ENCODE peak calls at places on chromosomes 11 and 22, in five cellular contexts. V, M, P, N and L are unnamed samples. For H3K4me1 and H3K9me3, the result is how much of the 10 kb centered on the place peaks cover.

GRCh38 chr11:47466201-47466600 is 17.3 kb upstream of the RAPSN start:
- DNase-seq in M (no peak), N (no peak), P (no peak), V (no peak), L (no peak)

GRCh38 chr22:33828302-33828701 is 92.0 kb downstream of the LARGE1 start:
- DNase-seq in V (no peak), P (no peak), M (no peak), N (no peak), L (no peak)

GRCh38 chr22:19498866-19499190 is 19.1 kb downstream of the CDC45 start:
- DNase-seq in V (no peak), M (no peak), P (no peak), N (no peak), L (no peak)

GRCh38 chr11:20253796-20254195 is 93.5 kb upstream of the DBX1 start:
- DNase-seq in N (no peak), V (no peak), M (no peak), P (no peak), L (no peak)

GRCh38 chr22:17118342-17118741 is 2.8 kb downstream of the TMEM121B start:
- DNase-seq in P (no peak), V (no peak), N (no peak), M (no peak), L (no peak)

GRCh38 chr11:65251476-65251875 is 10.3 kb upstream of the POLA2 start:
- DNase-seq in M (no peak), N (no peak), V (no peak), P (no peak), L (no peak)

GRCh38 chr11:107018902-107019493 is 722 bp upstream of the GUCY1A2 start:
- DNase-seq in N (peak), V (peak), P (peak), M (peak), L (peak)

GRCh38 chr11:105738972-105739574 is 129.2 kb downstream of the GRIA4 start:
- DNase-seq in M (no peak), V (no peak), P (no peak), N (no peak), L (no peak)

DNA sequence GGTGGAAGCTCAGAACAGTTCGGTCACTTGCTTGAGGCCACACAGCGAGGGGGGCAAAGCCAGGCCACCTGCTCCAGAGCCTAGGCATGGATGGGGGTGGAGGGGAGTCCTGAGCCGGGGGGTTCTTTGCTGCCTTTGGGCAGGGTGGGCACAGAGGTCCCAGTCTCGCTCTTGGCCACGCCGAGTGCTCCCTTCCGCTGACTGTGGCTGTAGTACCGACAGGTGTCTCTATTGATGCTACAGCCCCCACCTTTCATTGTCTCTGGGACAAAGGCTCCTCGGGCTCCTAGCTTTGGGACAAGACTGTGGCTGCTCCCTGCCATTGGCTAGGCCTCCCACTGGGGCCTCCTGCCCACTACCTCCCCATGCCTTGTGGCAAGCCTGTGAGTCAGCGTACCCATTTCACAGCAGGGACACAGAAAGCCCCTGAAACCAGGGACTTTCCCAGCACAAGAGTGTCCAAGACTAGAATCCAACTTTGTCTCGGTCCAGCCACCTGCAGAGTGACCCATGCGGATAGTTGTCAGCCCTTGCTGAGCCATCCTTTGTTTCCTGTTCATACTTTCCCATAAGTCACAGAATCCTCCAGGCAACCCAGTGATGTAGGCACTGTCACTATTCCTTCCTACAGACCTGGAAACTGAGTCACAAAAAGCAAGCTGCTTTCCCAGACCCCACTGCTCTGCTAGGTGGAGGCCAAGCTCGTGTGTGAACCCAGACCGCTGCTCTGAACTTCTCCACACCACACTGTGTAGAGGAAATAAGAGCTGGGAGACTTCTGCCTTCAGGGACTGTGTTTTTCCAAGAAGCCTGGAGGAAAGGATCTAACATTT is 17.2 kb downstream of the MYEOV start:
- DNase-seq in V (no peak), N (no peak), M (peak), P (no peak), L (no peak)
- H3K4me1 ChIP-seq in V (under half), N (under half), M (under half), P (under half), L (under half)

GRCh38 chr11:117818036-117818858 is 6.3 kb downstream of the FXYD2 start:
- DNase-seq in N (peak), M (no peak), P (peak), V (no peak), L (peak)
- TF ChIP-seq CTCF in N (peak), M (no peak), P (no peak), V (no peak), L (peak)

DNA sequence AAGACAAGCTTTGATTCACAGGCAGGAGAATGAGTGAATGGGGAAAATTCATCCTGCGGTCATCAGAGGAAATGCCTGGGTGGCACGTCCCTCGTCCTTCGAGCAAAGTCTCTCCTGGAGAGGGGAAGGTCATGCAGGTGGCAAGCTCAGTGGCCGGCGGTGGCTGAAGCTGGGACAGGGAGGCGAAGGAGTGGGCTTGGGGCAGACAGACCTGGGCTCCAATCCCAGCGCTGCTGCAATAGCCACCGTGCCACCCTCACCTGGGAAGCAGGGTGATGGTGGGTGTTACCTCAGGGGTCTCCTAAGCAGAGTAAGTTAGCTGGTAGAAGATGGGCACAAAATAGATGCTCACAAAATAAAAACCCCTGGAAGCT is 22.4 kb upstream of the CACNG2 start:
- DNase-seq in P (no peak), N (no peak), M (peak), V (no peak), L (no peak)
- H3K9me3 ChIP-seq in P (under half), N (under half), M (under half), V (under half), L (under half)

DNA sequence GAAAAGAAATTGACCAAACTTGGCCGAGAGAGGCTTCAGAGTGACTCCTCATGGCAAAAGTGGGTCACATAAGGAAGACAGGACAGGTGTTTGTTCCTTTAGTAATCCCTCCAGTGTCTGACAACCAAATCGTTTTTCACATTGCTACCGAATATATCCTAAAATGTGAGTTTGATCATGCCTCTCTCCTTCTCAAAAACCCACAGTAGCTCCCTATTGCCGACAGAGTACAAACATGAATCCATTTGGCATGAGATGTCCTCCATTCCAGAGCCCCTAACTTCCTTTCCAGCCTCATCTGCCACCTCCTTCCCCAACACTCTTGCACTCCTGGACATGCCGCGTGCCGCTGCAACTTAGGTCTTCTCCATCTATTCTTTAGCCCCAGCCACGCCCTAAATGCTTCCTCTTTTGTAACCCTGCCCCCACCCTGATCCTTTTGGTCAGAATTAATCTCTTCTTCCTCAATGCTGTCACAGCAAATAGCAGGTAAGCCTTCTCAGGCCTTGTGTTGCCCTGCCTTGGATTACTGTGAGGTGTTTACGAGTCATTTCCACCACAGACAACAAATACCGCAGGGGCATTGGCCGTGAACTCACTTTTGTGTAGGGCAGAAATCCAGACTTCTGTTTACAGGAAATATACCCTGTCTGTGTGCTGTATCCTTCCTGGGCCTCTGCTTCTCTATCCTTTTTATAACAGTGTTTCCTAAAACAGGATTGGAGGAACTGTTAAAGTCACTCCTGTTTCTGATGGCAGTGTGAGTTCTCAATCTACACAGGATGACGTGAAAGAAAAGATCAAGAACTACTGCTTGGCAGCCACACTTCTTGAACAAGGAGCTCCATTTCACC is 66.0 kb upstream of the FTH1 start:
- DNase-seq in N (no peak), M (no peak), P (no peak), V (peak), L (no peak)
- H3K4me1 ChIP-seq in N (under half), M (under half), P (under half), V (under half), L (under half)

GRCh38 chr11:69803022-69803421 is 16.2 kb downstream of the FGF3 start:
- DNase-seq in V (no peak), M (no peak), N (peak), P (no peak), L (no peak)

GRCh38 chr11:69799582-69799981 is 19.6 kb downstream of the FGF3 start:
- DNase-seq in V (no peak), P (peak), N (peak), M (no peak), L (no peak)

GRCh38 chr11:69800278-69800677 is 18.9 kb downstream of the FGF3 start:
- DNase-seq in M (no peak), P (no peak), V (no peak), N (peak), L (no peak)

GRCh38 chr11:69803604-69804218 is 15.5 kb downstream of the FGF3 start:
- DNase-seq in M (no peak), V (no peak), N (no peak), P (no peak), L (no peak)

GRCh38 chr11:69801513-69802335 is 17.5 kb downstream of the FGF3 start:
- DNase-seq in N (peak), V (no peak), M (no peak), P (peak), L (no peak)
- TF ChIP-seq CTCF in N (peak), V (peak), M (peak), P (peak), L (peak)

DNA sequence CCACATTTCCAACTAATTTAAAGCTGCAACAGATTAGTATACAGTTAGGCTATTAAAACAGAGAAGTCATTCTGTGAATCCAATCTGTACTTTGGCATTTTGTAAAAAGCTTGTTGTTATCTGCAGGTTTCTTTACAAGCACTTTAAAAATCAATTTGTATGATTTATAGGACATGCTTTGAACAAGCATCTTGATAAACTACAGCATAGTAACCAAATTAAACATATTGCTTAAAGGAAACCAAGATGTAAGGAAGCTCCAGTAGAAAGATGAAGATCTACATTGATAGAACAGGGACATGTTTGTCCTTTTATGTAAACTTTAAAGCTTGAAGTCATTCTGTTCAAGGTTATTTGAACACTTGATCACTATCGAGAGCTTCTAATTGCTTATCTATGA is 498.3 kb upstream of the CCDC90B start:
- DNase-seq in V (no peak), P (no peak), M (no peak), N (no peak), L (no peak)
- H3K9me3 ChIP-seq in V (under half), P (under half), M (under half), N (under half), L (under half)

GRCh38 chr11:118606844-118607228 is 579 bp upstream of the PHLDB1 start:
- DNase-seq in V (no peak), N (no peak), P (no peak), M (no peak), L (no peak)
- H3K4me1 ChIP-seq in V (under half), N (under half), P (under half), M (under half), L (under half)

GRCh38 chr11:78742430-78742829 is 167.8 kb upstream of the NARS2 start:
- DNase-seq in P (no peak), V (no peak), N (no peak), M (peak), L (peak)
- TF ChIP-seq CTCF in P (no peak), V (no peak), N (no peak), M (no peak), L (no peak)

GRCh38 chr22:49691256-49691655 is 136.4 kb downstream of the BRD1 start:
- DNase-seq in N (no peak), M (no peak), P (no peak), V (no peak), L (no peak)
- H3K9me3 ChIP-seq in N (under half), M (under half), P (under half), V (under half), L (under half)

GRCh38 chr11:67397536-67397935 is 4.1 kb downstream of the PPP1CA start:
- DNase-seq in M (no peak), V (no peak), N (no peak), P (no peak), L (no peak)
- H3K4me1 ChIP-seq in M (under half), V (under half), N (under half), P (under half), L (under half)